ENCODE peak calls at places on chromosome 1, in six cellular contexts. I, N, X, C, Y and R are unnamed samples.
A peak's percentile ranks its signal among the peaks of the same experiment; 100 is the strongest.

GRCh38 chr1:30884723-30885122 is 23.8 kb downstream of the SDC3 start:
- DNase-seq in I (no peak), N (no peak), X (no peak), C (no peak), Y (no peak), R (no peak)

GRCh38 chr1:165174485-165174884 is 182.0 kb downstream of the LMX1A start:
- DNase-seq in I (no peak), N (no peak), X (no peak), C (no peak), Y (peak; percentile 31), R (no peak)

GRCh38 chr1:29698033-29698432 is 461.7 kb downstream of the PTPRU start:
- DNase-seq in I (no peak), N (peak; percentile 81), X (peak; percentile 75), C (no peak), Y (peak; percentile 85), R (no peak)

GRCh38 chr1:193537266-193538003 is 351.0 kb upstream of the B3GALT2 start:
- DNase-seq in I (no peak), N (no peak), X (no peak), C (no peak), Y (no peak), R (peak; percentile 26)

GRCh38 chr1:160400284-160400645 is at the start of gene VANGL2:
- DNase-seq in I (no peak), N (peak; percentile 87), X (peak; percentile 72), C (peak; percentile 18), Y (peak; percentile 91), R (peak; percentile 27)

GRCh38 chr1:28501925-28502324 is 3.9 kb upstream of the RCC1 start:
- DNase-seq in I (no peak), N (no peak), X (no peak), C (no peak), Y (no peak), R (no peak)

GRCh38 chr1:224747578-224747977 is 131.5 kb downstream of the CNIH3 start:
- DNase-seq in I (peak; percentile 49), N (no peak), X (no peak), C (no peak), Y (no peak), R (no peak)

GRCh38 chr1:97101523-97101922 is 379.9 kb downstream of the PTBP2 start:
- DNase-seq in I (no peak), N (no peak), X (no peak), C (no peak), Y (no peak), R (no peak)

GRCh38 chr1:72851597-72851996 is 569.3 kb upstream of the NEGR1 start:
- DNase-seq in I (no peak), N (no peak), X (no peak), C (no peak), Y (no peak), R (no peak)

GRCh38 chr1:156481527-156481926 is 19.0 kb downstream of the MEF2D start:
- DNase-seq in I (no peak), N (no peak), X (no peak), C (no peak), Y (no peak), R (no peak)

GRCh38 chr1:246724725-246725095 is 501 bp downstream of the SCCPDH start:
- DNase-seq in I (no peak), N (peak; percentile 40), X (no peak), C (no peak), Y (peak; percentile 33), R (no peak)

GRCh38 chr1:94819945-94820746 is at the start of gene SLC44A3:
- DNase-seq in I (no peak), N (peak; percentile 65), X (peak; percentile 73), C (no peak), Y (peak; percentile 75), R (no peak)

GRCh38 chr1:12798911-12799310 is 7.7 kb downstream of the PRAMEF1 start:
- DNase-seq in I (no peak), N (no peak), X (no peak), C (no peak), Y (no peak), R (no peak)

GRCh38 chr1:205250699-205251098 is 23.0 kb downstream of the TMCC2 start:
- DNase-seq in I (no peak), N (no peak), X (no peak), C (no peak), Y (no peak), R (no peak)

GRCh38 chr1:111455642-111456031 is 6.4 kb downstream of the ATP5PB start:
- DNase-seq in I (no peak), N (no peak), X (no peak), C (no peak), Y (no peak), R (no peak)

GRCh38 chr1:172460177-172460576 is 16.3 kb upstream of the PIGC start:
- DNase-seq in I (no peak), N (no peak), X (no peak), C (no peak), Y (no peak), R (no peak)

GRCh38 chr1:160795951-160796383 is at the start of gene LY9:
- DNase-seq in I (no peak), N (no peak), X (peak; percentile 64), C (peak; percentile 73), Y (no peak), R (peak; percentile 60)

GRCh38 chr1:157678721-157679120 is 21.8 kb downstream of the FCRL3 start:
- DNase-seq in I (no peak), N (no peak), X (no peak), C (no peak), Y (no peak), R (no peak)

GRCh38 chr1:41586230-41586629 is 101.7 kb upstream of the EDN2 start:
- DNase-seq in I (no peak), N (no peak), X (no peak), C (no peak), Y (no peak), R (no peak)

GRCh38 chr1:87826639-87827345 is 498.1 kb downstream of the LMO4 start:
- DNase-seq in I (peak; percentile 60), N (no peak), X (peak; percentile 66), C (no peak), Y (no peak), R (no peak)

GRCh38 chr1:9069324-9070100 is at the start of gene SLC2A5:
- DNase-seq in I (no peak), N (peak; percentile 70), X (no peak), C (no peak), Y (no peak), R (no peak)